ENCODE peak calls at places on chromosomes 6 and 20, in four cellular contexts. U, L, R and B are unnamed samples. For H3K9me3 and H3K4me1, the result is how much of the 10 kb centered on the place peaks cover.

GRCh38 chr20:11791316-11792228 is 126.1 kb upstream of the BTBD3 start:
- DNase-seq in U (no peak), R (no peak), L (peak), B (no peak)

GRCh38 chr6:119647309-119647708 is 297.7 kb upstream of the MAN1A1 start:
- DNase-seq in L (no peak), R (no peak), U (no peak), B (no peak)

GRCh38 chr6:8652710-8653109 is 217.4 kb upstream of the SLC35B3 start:
- DNase-seq in R (no peak), L (no peak), U (no peak), B (no peak)

GRCh38 chr6:135568366-135568765 is 70.8 kb upstream of the AHI1 start:
- DNase-seq in L (no peak), U (no peak), R (no peak), B (no peak)

GRCh38 chr6:155050311-155050710 is 55.2 kb downstream of the TIAM2 start:
- DNase-seq in L (no peak), R (no peak), U (no peak), B (no peak)

GRCh38 chr6:92369309-92369708 is 1050.0 kb downstream of the EPHA7 start:
- DNase-seq in R (no peak), L (no peak), U (no peak), B (no peak)

GRCh38 chr6:52065621-52066020 is 21.8 kb downstream of the PKHD1 start:
- DNase-seq in L (no peak), R (no peak), U (no peak), B (no peak)

GRCh38 chr6:14464049-14464448 is 346.5 kb downstream of the CD83 start:
- DNase-seq in R (no peak), U (no peak), L (no peak), B (no peak)

GRCh38 chr6:159640322-159640721 is 52.7 kb downstream of the SOD2 start:
- DNase-seq in R (no peak), U (no peak), L (no peak), B (no peak)

GRCh38 chr20:44448753-44449546 is 26.7 kb upstream of the TTPAL start:
- DNase-seq in R (no peak), U (peak), L (no peak), B (no peak)

GRCh38 chr20:17066955-17067354 is 159.9 kb upstream of the PCSK2 start:
- DNase-seq in U (no peak), R (no peak), L (no peak), B (no peak)

GRCh38 chr20:62914970-62915457 is 11.3 kb downstream of the DIDO1 start:
- DNase-seq in R (no peak), U (no peak), L (peak), B (no peak)

GRCh38 chr6:16721977-16722376 is 39.3 kb downstream of the ATXN1 start:
- DNase-seq in R (no peak), L (no peak), U (no peak), B (no peak)

GRCh38 chr6:26205625-26206574 is 118.7 kb downstream of the HFE start:
- DNase-seq in R (no peak), L (no peak), U (no peak), B (no peak)

GRCh38 chr20:14877616-14878015 is 540.2 kb upstream of the FLRT3 start:
- DNase-seq in U (no peak), R (no peak), L (no peak), B (no peak)

GRCh38 chr20:56155625-56156024 is 92.9 kb upstream of the MC3R start:
- DNase-seq in R (no peak), L (no peak), U (no peak), B (no peak)

GRCh38 chr20:63114006-63114692 is 101.8 kb downstream of the YTHDF1 start:
- DNase-seq in U (no peak), L (peak), R (no peak), B (no peak)

GRCh38 chr6:118768904-118769325 is 117.5 kb upstream of the CEP85L start:
- DNase-seq in L (no peak), U (no peak), R (no peak), B (no peak)

GRCh38 chr6:33882154-33882553 is 78.4 kb upstream of the MLN start:
- DNase-seq in U (no peak), L (no peak), R (peak), B (no peak)

GRCh38 chr6:133187114-133187513 is 54.0 kb upstream of the EYA4 start:
- DNase-seq in U (no peak), L (no peak), R (no peak), B (no peak)

GRCh38 chr20:48153523-48153922 is 368.2 kb upstream of the SULF2 start:
- DNase-seq in R (no peak), U (no peak), L (no peak), B (no peak)

GRCh38 chr6:1337791-1338190 is 25.9 kb downstream of the FOXQ1 start:
- DNase-seq in L (no peak), U (no peak), R (no peak), B (no peak)

GRCh38 chr6:15527838-15528617 is 134.8 kb downstream of the DTNBP1 start:
- DNase-seq in U (no peak), R (no peak), L (no peak), B (no peak)

GRCh38 chr6:122501475-122501874 is 29.9 kb upstream of the SERINC1 start:
- DNase-seq in R (no peak), L (no peak), U (no peak), B (no peak)
- H3K9me3 ChIP-seq in R (under half), L (under half), U (under half), B (under half)

DNA sequence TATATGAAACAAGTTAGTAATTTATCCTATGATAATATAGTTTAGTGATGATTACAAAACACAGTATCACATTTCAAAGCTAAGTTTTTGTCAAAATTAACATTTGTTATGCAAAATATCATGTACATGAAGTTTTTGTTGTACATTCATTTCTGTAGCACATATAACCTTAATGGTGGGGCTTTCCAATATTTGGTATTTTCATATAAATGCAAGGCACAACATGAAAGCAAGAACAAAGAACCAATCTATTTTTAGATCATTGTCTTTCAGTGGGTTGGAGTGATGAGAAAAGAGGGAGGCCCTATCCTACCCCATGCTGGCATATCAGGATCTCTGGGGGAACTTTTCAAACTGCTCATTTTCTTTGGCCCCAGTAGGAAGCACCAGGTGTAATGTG is 53.4 kb downstream of the FAM83B start:
- DNase-seq in U (no peak), R (no peak), L (no peak), B (no peak)
- H3K4me1 ChIP-seq in U (under half), R (under half), L (under half), B (under half)

DNA sequence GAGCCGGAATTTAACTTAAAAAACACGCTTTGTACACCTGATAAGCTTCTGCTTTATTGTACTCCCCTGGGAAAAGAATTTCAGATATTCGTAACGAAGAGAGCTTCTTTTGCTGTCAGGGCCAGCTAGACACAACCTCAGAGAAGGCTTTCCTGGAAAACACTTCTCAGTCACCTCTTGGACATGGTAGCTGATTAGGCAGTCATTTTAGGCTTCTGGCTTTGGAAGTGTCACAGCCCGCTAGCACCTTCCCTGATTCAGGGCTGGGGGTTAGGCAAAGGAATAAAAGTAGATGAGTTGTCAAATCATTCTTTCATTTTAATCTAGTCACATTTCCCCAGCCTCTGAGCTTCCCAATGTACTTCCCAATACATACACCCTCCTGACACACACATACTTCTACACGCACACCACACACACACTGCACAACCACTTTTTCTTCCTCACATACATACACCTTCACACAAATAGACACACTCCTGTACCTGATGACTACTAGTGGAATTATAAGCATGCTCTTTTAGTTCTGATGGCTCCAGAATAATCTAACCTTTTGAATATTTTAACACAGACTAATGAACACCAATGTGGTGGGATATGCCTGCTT is 34.9 kb upstream of the TINAG start:
- DNase-seq in U (no peak), L (no peak), R (no peak), B (no peak)
- H3K27ac ChIP-seq in U (no peak), L (no peak), R (no peak), B (no peak)

GRCh38 chr6:67875877-67876383 is 759.2 kb upstream of the ADGRB3 start:
- DNase-seq in U (no peak), L (no peak), R (no peak), B (no peak)

GRCh38 chr6:67870321-67870720 is 764.8 kb upstream of the ADGRB3 start:
- DNase-seq in R (no peak), U (no peak), L (no peak), B (no peak)
- H3K9me3 ChIP-seq in R (under half), U (under half), L (under half), B (under half)

DNA sequence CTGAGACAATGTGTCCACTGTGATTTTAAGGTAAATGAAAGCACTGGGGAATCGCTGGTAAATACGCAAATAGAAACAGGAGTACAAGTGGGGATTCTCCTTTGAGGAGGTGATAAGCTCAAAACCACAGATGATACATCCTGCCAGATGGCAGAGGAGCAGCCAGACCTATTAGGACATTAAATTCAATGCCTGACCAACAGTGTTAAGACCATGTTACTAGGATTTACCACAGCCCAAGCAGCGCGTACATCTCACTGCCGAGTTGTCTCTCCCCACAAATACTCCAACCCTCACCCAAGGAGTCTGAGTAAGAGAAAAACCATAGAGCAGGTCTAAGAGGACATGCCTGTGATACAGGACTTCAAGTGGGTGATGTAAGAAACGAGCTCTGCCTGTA is 68.9 kb upstream of the TULP1 start:
- DNase-seq in L (no peak), R (no peak), U (no peak), B (no peak)
- H3K4me1 ChIP-seq in L (under half), R (under half), U (under half), B (under half)